ENCODE peak calls at places on chromosomes 7 and 10, in five cellular contexts. P is HT1080; H is activated CD4-positive, CD25-positive, alpha-beta regulatory T cell; V is KBM-7; K is T-helper 1 cell. F is an unnamed sample.

GRCh38 chr7:30068117-30068516 is 39.9 kb downstream of the PLEKHA8 start:
- DNase-seq in H (no peak), V (no peak), K (no peak), P (peak; percentile 52), F (no peak)

GRCh38 chr7:45921699-45922519 is 837 bp upstream of the IGFBP3 start:
- DNase-seq in K (no peak), V (peak; percentile 56), P (no peak), H (no peak), F (no peak)

GRCh38 chr7:12322903-12323300 is 80.8 kb downstream of the VWDE start:
- DNase-seq in K (no peak), H (no peak), P (no peak), V (no peak), F (no peak)

GRCh38 chr10:115998301-115998700 is 274.7 kb downstream of the GFRA1 start:
- DNase-seq in H (no peak), P (no peak), K (no peak), V (no peak), F (no peak)

GRCh38 chr7:144384071-144384470 is 19.4 kb downstream of the NOBOX start:
- DNase-seq in P (peak; percentile 33), V (no peak), H (no peak), K (no peak), F (no peak)

GRCh38 chr7:140229591-140230516 is 53.1 kb upstream of the KDM7A start:
- DNase-seq in P (no peak), H (peak; percentile 56), K (peak; percentile 93), V (peak; percentile 21), F (peak; percentile 36)

GRCh38 chr10:25288181-25288580 is 113.4 kb downstream of the GPR158 start:
- DNase-seq in V (no peak), K (no peak), P (peak; percentile 55), H (no peak), F (no peak)

GRCh38 chr10:21533577-21534475 is at the start of gene MLLT10:
- DNase-seq in V (peak; percentile 91), H (peak; percentile 95), P (peak; percentile 90), K (peak; percentile 94), F (peak; percentile 75)

GRCh38 chr7:47377741-47378140 is 204.2 kb downstream of the TNS3 start:
- DNase-seq in P (no peak), V (no peak), H (no peak), K (no peak), F (no peak)

GRCh38 chr10:69633673-69634635 is 3.9 kb downstream of the FAM241B start:
- DNase-seq in P (no peak), H (no peak), K (no peak), V (no peak), F (no peak)

F was measured in stimulated activated CD4-positive, alpha-beta T cell treated with anti-CD3 and anti-CD28 coated beads, TNF-alpha, amount 100 ng/mL, for 4 hours.